ENCODE peak calls at places on chromosomes 1 and 21, in four cellular contexts. A is GM12865, N is HFF-Myc, K is kidney epithelial cell. P is an unnamed sample.

GRCh38 chr1:108960719-108961118 is 2.6 kb downstream of the CLCC1 start:
- DNase-seq in A (no peak), N (no peak), K (no peak), P (no peak)

GRCh38 chr1:230938924-230939368 is 39.7 kb downstream of the TTC13 start:
- DNase-seq in A (no peak), N (no peak), K (no peak), P (no peak)

GRCh38 chr1:71080178-71080781 is 555 bp downstream of the ZRANB2 start:
- DNase-seq in A (peak), N (no peak), K (no peak), P (no peak)

GRCh38 chr21:37193006-37193405 is 74.1 kb downstream of the VPS26C start:
- DNase-seq in A (no peak), N (no peak), K (no peak), P (no peak)

GRCh38 chr1:227058321-227058751 is 118.2 kb downstream of the COQ8A start:
- DNase-seq in A (no peak), N (no peak), K (peak), P (no peak)

GRCh38 chr1:153394391-153394790 is 3.5 kb upstream of the S100A8 start:
- DNase-seq in A (no peak), N (no peak), K (no peak), P (no peak)

GRCh38 chr1:38431669-38432376 is 385.2 kb upstream of the POU3F1 start:
- DNase-seq in A (no peak), N (no peak), K (no peak), P (no peak)

GRCh38 chr1:79010589-79010988 is 4.1 kb upstream of the ADGRL4 start:
- DNase-seq in A (no peak), N (no peak), K (no peak), P (no peak)

GRCh38 chr1:234731371-234732085 is 121.5 kb upstream of the IRF2BP2 start:
- DNase-seq in A (peak), N (peak), K (no peak), P (peak)

GRCh38 chr1:179105393-179105792 is 23.5 kb downstream of the TOR3A start:
- DNase-seq in A (peak), N (no peak), K (no peak), P (no peak)

GRCh38 chr1:115976900-115977480 is 677 bp downstream of the SLC22A15 start:
- DNase-seq in A (no peak), N (no peak), K (no peak), P (no peak)

GRCh38 chr1:59701376-59701775 is 113.4 kb upstream of the HOOK1 start:
- DNase-seq in A (no peak), N (no peak), K (no peak), P (no peak)

GRCh38 chr1:200749090-200749489 is 10.4 kb downstream of the CAMSAP2 start:
- DNase-seq in A (no peak), N (no peak), K (no peak), P (no peak)

GRCh38 chr1:64396817-64397216 is 73.1 kb upstream of the CACHD1 start:
- DNase-seq in A (peak), N (no peak), K (no peak), P (no peak)

GRCh38 chr1:86154581-86155060 is 2.0 kb downstream of the COL24A1 start:
- DNase-seq in A (no peak), N (peak), K (no peak), P (no peak)

GRCh38 chr1:64940026-64940425 is 26.3 kb downstream of the JAK1 start:
- DNase-seq in A (no peak), N (no peak), K (no peak), P (no peak)

GRCh38 chr1:172146149-172146850 is 274.2 kb upstream of the C1orf105 start:
- DNase-seq in A (peak), N (no peak), K (no peak), P (no peak)

GRCh38 chr1:32063261-32063681 is 9.5 kb upstream of the TMEM39B start:
- DNase-seq in A (peak), N (peak), K (no peak), P (no peak)

GRCh38 chr21:45097827-45098387 is 23.5 kb downstream of the ADARB1 start:
- DNase-seq in A (no peak), N (no peak), K (no peak), P (no peak)

GRCh38 chr1:227753999-227754764 is 18.9 kb downstream of the SNAP47 start:
- DNase-seq in A (no peak), N (no peak), K (no peak), P (no peak)

GRCh38 chr1:7705908-7706216 is 65.2 kb upstream of the VAMP3 start:
- DNase-seq in A (no peak), N (no peak), K (no peak), P (no peak)
- H3K4me3 ChIP-seq in A (no peak), N (no peak), K (peak), P (no peak)

DNA sequence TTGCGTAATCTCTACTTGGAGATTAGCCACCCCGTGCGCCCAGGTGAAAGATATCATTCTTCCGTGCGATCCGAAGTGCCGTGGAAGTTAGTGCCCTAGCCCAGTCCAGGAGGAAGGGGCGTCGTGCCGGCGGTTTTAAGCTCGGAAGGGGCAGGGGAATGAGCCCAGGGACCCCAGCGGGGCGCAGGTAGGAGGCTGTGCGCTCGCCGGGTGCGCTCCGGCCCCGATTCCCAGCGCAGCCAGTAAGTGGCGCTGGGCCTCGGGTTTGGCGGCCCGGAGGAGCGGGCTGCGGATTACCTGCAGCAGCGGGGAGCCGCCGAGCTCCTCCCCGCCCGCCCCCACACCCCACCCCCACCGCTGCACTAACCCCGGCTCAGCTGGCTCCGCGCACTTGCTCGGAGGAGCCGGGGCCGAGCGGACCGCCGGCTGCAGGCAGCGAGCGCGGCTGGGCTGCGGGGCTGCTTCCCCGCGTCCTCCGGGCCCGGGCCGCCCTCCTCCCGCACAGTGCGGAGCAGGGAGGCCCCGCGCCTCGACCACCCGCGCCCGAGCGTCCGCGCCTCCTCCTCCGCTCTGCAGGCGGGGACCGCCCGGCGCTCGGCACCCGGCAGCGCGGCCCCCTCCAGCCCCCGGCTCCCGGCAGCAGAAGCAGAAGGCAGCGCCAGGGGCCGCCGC is at the start of gene RYR2:
- DNase-seq in A (no peak), N (no peak), K (no peak), P (no peak)
- TF ChIP-seq CTCF in A (peak), N (no peak), K (peak), P (no peak)

GRCh38 chr1:110007045-110007444 is 22.5 kb downstream of the AHCYL1 start:
- DNase-seq in A (no peak), N (no peak), K (no peak), P (no peak)

GRCh38 chr1:110007458-110007857 is 22.9 kb downstream of the AHCYL1 start:
- DNase-seq in A (no peak), N (no peak), K (no peak), P (no peak)

GRCh38 chr1:110006516-110006915 is 22.0 kb downstream of the AHCYL1 start:
- DNase-seq in A (no peak), N (no peak), K (no peak), P (no peak)

GRCh38 chr1:110004583-110004982 is 20.0 kb downstream of the AHCYL1 start:
- DNase-seq in A (no peak), N (no peak), K (no peak), P (no peak)

GRCh38 chr1:110005971-110006370 is 21.4 kb downstream of the AHCYL1 start:
- DNase-seq in A (no peak), N (no peak), K (no peak), P (no peak)
- H3K4me3 ChIP-seq in A (no peak), N (no peak), K (no peak), P (no peak)

GRCh38 chr1:232627645-232628334 is 2.1 kb downstream of the SIPA1L2 start:
- DNase-seq in A (peak), N (no peak), K (no peak), P (no peak)

GRCh38 chr1:232627171-232627570 is 2.8 kb downstream of the SIPA1L2 start:
- DNase-seq in A (no peak), N (no peak), K (no peak), P (no peak)

GRCh38 chr1:232626452-232626851 is 3.5 kb downstream of the SIPA1L2 start:
- DNase-seq in A (no peak), N (no peak), K (no peak), P (no peak)

GRCh38 chr1:232624892-232625291 is 5.0 kb downstream of the SIPA1L2 start:
- DNase-seq in A (no peak), N (no peak), K (no peak), P (no peak)

GRCh38 chr1:232625319-232625868 is 4.5 kb downstream of the SIPA1L2 start:
- DNase-seq in A (no peak), N (no peak), K (no peak), P (no peak)
- TF ChIP-seq CTCF in A (no peak), N (no peak), K (no peak), P (no peak)

DNA sequence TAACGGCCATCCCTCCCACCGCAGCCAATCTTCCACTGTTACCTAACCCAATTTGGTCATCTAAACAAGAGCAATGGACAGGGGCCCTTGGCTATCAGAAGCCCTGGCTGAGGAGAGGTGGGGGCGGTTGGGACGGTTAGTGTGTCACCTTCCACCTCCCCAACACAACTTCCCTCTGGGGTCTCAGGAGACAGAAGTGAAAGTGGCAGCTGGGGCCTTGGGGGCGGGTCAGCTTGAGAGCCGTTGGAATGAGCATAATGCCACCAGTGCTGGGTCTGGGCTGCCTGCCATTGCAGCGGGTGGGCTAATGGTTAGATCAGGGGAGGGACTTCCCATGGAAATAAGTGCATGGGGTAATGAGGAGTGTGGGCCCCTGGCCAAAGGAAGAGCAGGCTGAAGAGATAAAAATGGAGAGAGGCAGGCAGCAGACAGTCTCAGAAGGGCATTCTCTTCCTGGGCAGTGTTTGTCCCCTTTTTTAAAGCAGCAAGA is 7.9 kb downstream of the MEF2D start:
- DNase-seq in A (peak), N (no peak), K (no peak), P (no peak)
- H3K4me3 ChIP-seq in A (peak), N (no peak), K (no peak), P (peak)

GRCh38 chr1:117121589-117122296 is at the start of gene TRIM45:
- DNase-seq in A (peak), N (peak), K (peak), P (peak)

GRCh38 chr1:117118101-117118500 is 3.4 kb downstream of the TRIM45 start:
- DNase-seq in A (no peak), N (no peak), K (no peak), P (no peak)

GRCh38 chr1:117123274-117123673 is 1.7 kb upstream of the TRIM45 start:
- DNase-seq in A (no peak), N (no peak), K (no peak), P (no peak)

GRCh38 chr1:117120774-117121588 is 568 bp downstream of the TRIM45 start:
- DNase-seq in A (no peak), N (no peak), K (no peak), P (no peak)

DNA sequence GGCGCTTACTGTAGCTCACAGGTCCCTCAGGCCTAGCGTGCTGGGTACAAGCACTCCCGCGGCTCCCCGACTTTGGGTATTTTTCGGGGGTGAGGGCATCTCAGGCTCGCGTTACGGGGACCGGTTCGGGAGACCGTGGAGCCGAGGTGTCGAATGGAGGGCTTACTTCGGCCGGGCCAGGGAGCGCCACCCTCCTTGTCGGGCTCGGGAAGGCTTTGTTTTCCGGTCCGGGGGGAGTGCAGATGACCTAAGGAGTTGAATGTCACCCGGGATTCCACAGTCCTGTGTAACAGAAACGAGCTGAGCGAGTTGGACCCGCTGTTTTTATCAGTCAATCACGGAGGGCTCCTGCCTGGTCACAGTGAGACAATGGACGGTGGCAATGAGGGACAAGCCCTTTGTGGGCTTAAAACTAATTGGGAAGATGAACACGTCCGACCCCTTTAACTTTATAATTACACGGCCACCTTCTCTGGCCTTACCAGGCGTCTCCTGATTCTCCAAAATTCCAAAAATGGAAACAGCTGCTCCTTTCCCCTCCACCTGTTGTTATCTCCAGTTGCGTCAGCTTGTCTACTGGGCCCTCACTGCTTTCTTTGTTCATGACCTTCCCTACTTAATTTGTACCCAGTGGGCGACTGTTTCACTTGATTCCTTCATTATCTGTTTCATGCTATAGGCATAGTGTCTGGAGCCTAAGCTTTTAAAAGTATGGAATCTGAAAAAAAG is 912 bp upstream of the TRIM45 start:
- DNase-seq in A (no peak), N (no peak), K (no peak), P (no peak)
- TF ChIP-seq CTCF in A (no peak), N (no peak), K (no peak), P (no peak)

GRCh38 chr1:167628754-167629515 is 1.1 kb upstream of the RCSD1 start:
- DNase-seq in A (peak), N (no peak), K (no peak), P (no peak)
- H3K4me3 ChIP-seq in A (peak), N (no peak), K (no peak), P (peak)